ENCODE peak calls at places on chromosomes 7 and 10, in seven cellular contexts. One of them, this sample, is unnamed. For H3K27me3, the result is how much of the 10 kb centered on the place peaks cover.

GRCh38 chr7:112594397-112594796 is 113.6 kb downstream of the LSMEM1 start:
- DNase-seq in small intestine: no peak
- DNase-seq in uterus: no peak
- DNase-seq in heart right ventricle: no peak
- DNase-seq in aorta: no peak
- DNase-seq in astrocyte: peak
- DNase-seq in colonic mucosa: no peak
- DNase-seq in this sample: no peak

GRCh38 chr7:1049006-1049741 is 4.8 kb downstream of the GPR146 start:
- DNase-seq in small intestine: no peak
- DNase-seq in uterus: peak
- DNase-seq in heart right ventricle: peak
- DNase-seq in aorta: no peak
- DNase-seq in astrocyte: no peak
- DNase-seq in colonic mucosa: no peak
- DNase-seq in this sample: no peak

GRCh38 chr7:102321351-102322201 is 34.7 kb downstream of the SPDYE6 start:
- DNase-seq in small intestine: peak
- DNase-seq in uterus: no peak
- DNase-seq in heart right ventricle: no peak
- DNase-seq in aorta: no peak
- DNase-seq in astrocyte: no peak
- DNase-seq in colonic mucosa: peak
- DNase-seq in this sample: no peak

GRCh38 chr7:107967420-107967819 is 35.5 kb downstream of the LAMB1 start:
- DNase-seq in small intestine: no peak
- DNase-seq in uterus: no peak
- DNase-seq in heart right ventricle: no peak
- DNase-seq in aorta: no peak
- DNase-seq in astrocyte: no peak
- DNase-seq in colonic mucosa: no peak
- DNase-seq in this sample: no peak

GRCh38 chr7:105581066-105581811 is at the start of gene EFCAB10:
- DNase-seq in small intestine: peak
- DNase-seq in uterus: no peak
- DNase-seq in heart right ventricle: peak
- DNase-seq in aorta: peak
- DNase-seq in astrocyte: peak
- DNase-seq in colonic mucosa: peak
- DNase-seq in this sample: peak

GRCh38 chr10:120586471-120586872 is 129.4 kb downstream of the PLPP4 start:
- DNase-seq in small intestine: no peak
- DNase-seq in uterus: no peak
- DNase-seq in heart right ventricle: no peak
- DNase-seq in aorta: no peak
- DNase-seq in astrocyte: peak
- DNase-seq in colonic mucosa: no peak
- DNase-seq in this sample: no peak

GRCh38 chr7:151742713-151743480 is 134.0 kb downstream of the PRKAG2 start:
- DNase-seq in small intestine: no peak
- DNase-seq in uterus: no peak
- DNase-seq in heart right ventricle: no peak
- DNase-seq in aorta: no peak
- DNase-seq in astrocyte: peak
- DNase-seq in colonic mucosa: no peak
- DNase-seq in this sample: no peak

GRCh38 chr7:3042301-3042700 is 1.4 kb downstream of the CARD11 start:
- DNase-seq in small intestine: no peak
- DNase-seq in uterus: no peak
- DNase-seq in heart right ventricle: no peak
- DNase-seq in aorta: no peak
- DNase-seq in astrocyte: no peak
- DNase-seq in colonic mucosa: no peak
- DNase-seq in this sample: no peak

GRCh38 chr10:8445353-8445752 is 390.9 kb downstream of the GATA3 start:
- DNase-seq in small intestine: no peak
- DNase-seq in uterus: no peak
- DNase-seq in heart right ventricle: no peak
- DNase-seq in aorta: no peak
- DNase-seq in astrocyte: no peak
- DNase-seq in colonic mucosa: no peak
- DNase-seq in this sample: no peak

GRCh38 chr10:129968937-129969527 is 5.0 kb upstream of the EBF3 start:
- DNase-seq in small intestine: peak
- DNase-seq in uterus: no peak
- DNase-seq in heart right ventricle: no peak
- DNase-seq in aorta: peak
- DNase-seq in astrocyte: no peak
- DNase-seq in colonic mucosa: peak
- DNase-seq in this sample: no peak

GRCh38 chr10:125117941-125118630 is 42.3 kb downstream of the CTBP2 start:
- DNase-seq in small intestine: peak
- DNase-seq in uterus: peak
- DNase-seq in heart right ventricle: no peak
- DNase-seq in aorta: no peak
- DNase-seq in astrocyte: no peak
- DNase-seq in colonic mucosa: peak
- DNase-seq in this sample: no peak

GRCh38 chr7:30752979-30753378 is 1.0 kb downstream of the INMT start:
- DNase-seq in small intestine: no peak
- DNase-seq in uterus: peak
- DNase-seq in heart right ventricle: peak
- DNase-seq in aorta: peak
- DNase-seq in astrocyte: peak
- DNase-seq in colonic mucosa: peak
- DNase-seq in this sample: peak
- H3K27ac ChIP-seq in small intestine: peak
- H3K27ac ChIP-seq in uterus: peak
- H3K27ac ChIP-seq in heart right ventricle: peak
- H3K27ac ChIP-seq in aorta: peak
- H3K27ac ChIP-seq in astrocyte: no peak
- H3K27ac ChIP-seq in colonic mucosa: no peak
- H3K27ac ChIP-seq in this sample: peak

DNA sequence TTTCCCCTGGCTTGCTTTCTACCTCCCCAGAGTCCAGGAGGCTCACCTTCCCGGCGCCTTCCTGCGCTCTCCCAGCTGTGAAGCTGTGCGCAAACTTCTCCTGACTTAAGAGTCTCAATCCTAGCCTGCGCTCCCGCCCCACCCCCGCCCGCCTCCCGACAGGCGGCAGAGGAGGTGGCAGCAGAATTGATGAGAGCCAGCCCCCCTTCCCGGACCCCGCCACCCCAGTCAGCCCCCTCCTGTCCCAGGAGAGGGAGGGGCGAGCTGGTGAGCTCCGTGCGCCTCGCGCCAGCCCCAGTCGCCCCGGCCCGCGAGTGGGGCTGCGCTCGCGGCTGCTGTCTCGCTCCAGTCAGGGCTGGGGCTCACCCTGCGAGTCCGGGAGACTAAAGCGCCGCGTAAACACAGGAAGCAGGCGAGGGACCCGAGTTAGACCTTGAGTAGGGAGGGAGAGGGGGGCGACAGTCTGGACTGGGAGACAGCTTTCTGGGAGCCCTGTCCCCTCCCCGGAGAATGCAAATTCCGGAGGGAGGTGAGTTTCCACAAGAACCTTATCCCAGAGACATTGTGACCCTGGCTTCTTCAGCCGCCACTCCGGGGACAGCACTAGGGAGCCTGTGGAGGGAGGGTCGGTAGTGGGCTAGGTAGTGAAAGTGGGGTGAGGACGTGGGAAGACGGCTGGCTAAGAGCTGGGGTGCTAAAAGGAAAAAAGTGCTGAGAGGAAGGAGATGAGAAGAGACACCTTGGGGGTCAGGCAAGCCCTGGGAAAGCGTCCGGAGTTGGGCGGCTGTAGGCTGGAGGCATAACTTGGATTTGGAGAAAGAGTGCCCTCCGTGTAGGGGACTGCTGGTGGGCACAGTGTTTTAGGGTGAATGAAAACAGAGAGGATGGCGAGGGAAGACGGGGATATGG is at the start of gene CALCR:
- DNase-seq in small intestine: no peak
- DNase-seq in uterus: no peak
- DNase-seq in heart right ventricle: no peak
- DNase-seq in aorta: no peak
- DNase-seq in astrocyte: no peak
- DNase-seq in colonic mucosa: no peak
- DNase-seq in this sample: no peak
- H3K4me3 ChIP-seq in small intestine: no peak
- H3K4me3 ChIP-seq in uterus: no peak
- H3K4me3 ChIP-seq in heart right ventricle: peak
- H3K4me3 ChIP-seq in aorta: no peak
- H3K4me3 ChIP-seq in astrocyte: peak
- H3K4me3 ChIP-seq in colonic mucosa: no peak
- H3K4me3 ChIP-seq in this sample: no peak

DNA sequence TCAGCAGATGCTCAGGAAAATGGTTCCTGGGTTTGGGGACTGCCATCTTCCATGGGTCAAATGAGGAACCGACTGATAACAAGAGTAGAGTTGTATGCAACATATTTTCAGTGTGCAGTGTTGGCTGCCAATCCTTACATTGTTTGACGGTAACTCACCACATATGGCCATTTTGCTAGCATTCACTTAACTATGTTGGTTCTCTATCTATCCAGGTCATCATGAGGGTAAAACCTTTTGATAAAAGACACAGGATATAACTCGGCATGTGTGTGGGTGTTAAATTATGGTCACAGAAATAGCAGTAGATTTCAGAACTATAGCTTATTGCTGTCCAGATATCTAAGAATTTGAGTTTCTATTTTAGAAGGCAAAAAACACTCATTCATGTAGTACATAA is 140.7 kb upstream of the AOAH start:
- DNase-seq in small intestine: no peak
- DNase-seq in uterus: no peak
- DNase-seq in heart right ventricle: no peak
- DNase-seq in aorta: no peak
- DNase-seq in astrocyte: peak
- DNase-seq in colonic mucosa: no peak
- DNase-seq in this sample: no peak
- H3K27me3 ChIP-seq in small intestine: under half
- H3K27me3 ChIP-seq in uterus: under half
- H3K27me3 ChIP-seq in heart right ventricle: under half
- H3K27me3 ChIP-seq in aorta: under half
- H3K27me3 ChIP-seq in astrocyte: under half
- H3K27me3 ChIP-seq in colonic mucosa: under half
- H3K27me3 ChIP-seq in this sample: under half

GRCh38 chr7:135825406-135825805 is 76.8 kb upstream of the FAM180A start:
- DNase-seq in small intestine: no peak
- DNase-seq in uterus: no peak
- DNase-seq in heart right ventricle: no peak
- DNase-seq in aorta: no peak
- DNase-seq in astrocyte: no peak
- DNase-seq in colonic mucosa: no peak
- DNase-seq in this sample: no peak
- H3K27ac ChIP-seq in small intestine: no peak
- H3K27ac ChIP-seq in uterus: no peak
- H3K27ac ChIP-seq in heart right ventricle: no peak
- H3K27ac ChIP-seq in aorta: no peak
- H3K27ac ChIP-seq in astrocyte: no peak
- H3K27ac ChIP-seq in colonic mucosa: no peak
- H3K27ac ChIP-seq in this sample: no peak

GRCh38 chr10:30527623-30528426 is 93.8 kb downstream of the MAP3K8 start:
- DNase-seq in small intestine: peak
- DNase-seq in uterus: no peak
- DNase-seq in heart right ventricle: no peak
- DNase-seq in aorta: no peak
- DNase-seq in astrocyte: no peak
- DNase-seq in colonic mucosa: peak
- DNase-seq in this sample: no peak

GRCh38 chr10:30528427-30528782 is 94.4 kb downstream of the MAP3K8 start:
- DNase-seq in small intestine: no peak
- DNase-seq in uterus: no peak
- DNase-seq in heart right ventricle: no peak
- DNase-seq in aorta: no peak
- DNase-seq in astrocyte: no peak
- DNase-seq in colonic mucosa: no peak
- DNase-seq in this sample: no peak

GRCh38 chr10:30531751-30532530 is 97.6 kb downstream of the LYZL2 start:
- DNase-seq in small intestine: no peak
- DNase-seq in uterus: no peak
- DNase-seq in heart right ventricle: no peak
- DNase-seq in aorta: no peak
- DNase-seq in astrocyte: no peak
- DNase-seq in colonic mucosa: no peak
- DNase-seq in this sample: no peak

GRCh38 chr10:30534465-30535144 is 94.9 kb downstream of the LYZL2 start:
- DNase-seq in small intestine: peak
- DNase-seq in uterus: peak
- DNase-seq in heart right ventricle: peak
- DNase-seq in aorta: peak
- DNase-seq in astrocyte: peak
- DNase-seq in colonic mucosa: peak
- DNase-seq in this sample: peak

GRCh38 chr10:30529373-30529998 is 95.5 kb downstream of the MAP3K8 start:
- DNase-seq in small intestine: peak
- DNase-seq in uterus: peak
- DNase-seq in heart right ventricle: peak
- DNase-seq in aorta: peak
- DNase-seq in astrocyte: no peak
- DNase-seq in colonic mucosa: peak
- DNase-seq in this sample: peak
- H3K4me3 ChIP-seq in small intestine: no peak
- H3K4me3 ChIP-seq in uterus: no peak
- H3K4me3 ChIP-seq in heart right ventricle: peak
- H3K4me3 ChIP-seq in aorta: no peak
- H3K4me3 ChIP-seq in astrocyte: no peak
- H3K4me3 ChIP-seq in colonic mucosa: no peak
- H3K4me3 ChIP-seq in this sample: no peak

DNA sequence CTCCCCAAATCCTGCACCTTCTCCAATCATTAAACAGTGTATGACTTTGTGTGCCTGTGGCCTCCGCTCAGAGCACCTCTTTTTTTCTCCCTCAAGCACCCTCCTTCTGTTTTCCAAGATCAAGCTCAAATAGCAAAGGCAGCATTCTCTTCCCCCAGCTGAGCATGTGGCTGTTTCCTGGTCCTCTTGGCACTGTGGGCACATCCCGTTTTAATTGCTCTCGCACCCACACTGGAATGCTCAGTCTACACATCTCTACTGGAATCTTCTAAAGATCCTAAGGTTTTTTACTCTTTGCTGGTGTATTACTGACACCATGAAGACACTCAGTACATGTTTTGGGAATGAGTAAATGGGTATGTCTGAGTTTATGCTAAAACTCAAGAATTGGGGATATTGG is 107.4 kb downstream of the WDFY4 start:
- DNase-seq in small intestine: no peak
- DNase-seq in uterus: no peak
- DNase-seq in heart right ventricle: no peak
- DNase-seq in aorta: no peak
- DNase-seq in astrocyte: peak
- DNase-seq in colonic mucosa: no peak
- DNase-seq in this sample: no peak
- H3K27me3 ChIP-seq in small intestine: under half
- H3K27me3 ChIP-seq in uterus: under half
- H3K27me3 ChIP-seq in heart right ventricle: under half
- H3K27me3 ChIP-seq in aorta: under half
- H3K27me3 ChIP-seq in astrocyte: under half
- H3K27me3 ChIP-seq in colonic mucosa: under half
- H3K27me3 ChIP-seq in this sample: under half

GRCh38 chr10:2362331-2362730 is 625.0 kb upstream of the ADARB2 start:
- DNase-seq in small intestine: no peak
- DNase-seq in uterus: no peak
- DNase-seq in heart right ventricle: no peak
- DNase-seq in aorta: no peak
- DNase-seq in astrocyte: no peak
- DNase-seq in colonic mucosa: no peak
- DNase-seq in this sample: no peak

GRCh38 chr10:2367083-2367482 is 629.8 kb upstream of the ADARB2 start:
- DNase-seq in small intestine: no peak
- DNase-seq in uterus: no peak
- DNase-seq in heart right ventricle: no peak
- DNase-seq in aorta: no peak
- DNase-seq in astrocyte: no peak
- DNase-seq in colonic mucosa: no peak
- DNase-seq in this sample: no peak

GRCh38 chr10:2366532-2366931 is 629.2 kb upstream of the ADARB2 start:
- DNase-seq in small intestine: no peak
- DNase-seq in uterus: no peak
- DNase-seq in heart right ventricle: no peak
- DNase-seq in aorta: no peak
- DNase-seq in astrocyte: no peak
- DNase-seq in colonic mucosa: no peak
- DNase-seq in this sample: no peak
- H3K27ac ChIP-seq in small intestine: no peak
- H3K27ac ChIP-seq in uterus: no peak
- H3K27ac ChIP-seq in heart right ventricle: no peak
- H3K27ac ChIP-seq in aorta: no peak
- H3K27ac ChIP-seq in astrocyte: no peak
- H3K27ac ChIP-seq in colonic mucosa: no peak
- H3K27ac ChIP-seq in this sample: no peak